ENCODE peak calls at places on chromosomes 16 and 17, in six cellular contexts. D, O, Y, W, Z and Q are unnamed samples.

GRCh38 chr16:56362706-56363105 is 62.6 kb downstream of the AMFR start:
- DNase-seq in Z (no peak), O (no peak), D (no peak), Y (no peak), W (no peak), Q (no peak)

GRCh38 chr16:27867122-27868110 is 196.1 kb downstream of the GSG1L start:
- DNase-seq in Y (peak; percentile 92), D (peak; percentile 92), W (peak; percentile 48), O (no peak), Z (no peak), Q (no peak)

GRCh38 chr17:2368383-2368782 is 31.1 kb downstream of the SGSM2 start:
- DNase-seq in Y (peak; percentile 26), O (no peak), Z (no peak), W (no peak), D (no peak), Q (no peak)

GRCh38 chr17:44400226-44400847 is 10.9 kb upstream of the ITGA2B start:
- DNase-seq in Z (no peak), O (no peak), W (no peak), D (peak; percentile 59), Y (no peak), Q (no peak)

GRCh38 chr17:75546181-75546580 is 20.7 kb downstream of the LLGL2 start:
- DNase-seq in Y (no peak), W (no peak), D (no peak), O (no peak), Z (no peak), Q (no peak)

GRCh38 chr16:88726981-88727380 is 20.7 kb downstream of the CTU2 start:
- DNase-seq in O (no peak), Z (no peak), Y (no peak), D (no peak), W (no peak), Q (no peak)

GRCh38 chr17:49882434-49882833 is 34.6 kb upstream of the TAC4 start:
- DNase-seq in Z (no peak), O (no peak), W (no peak), Y (no peak), D (no peak), Q (no peak)

GRCh38 chr16:87765473-87765775 is 362 bp downstream of the KLHDC4 start:
- DNase-seq in O (no peak), Z (no peak), Y (peak; percentile 62), D (peak; percentile 16), W (no peak), Q (no peak)

GRCh38 chr17:39740357-39741111 is 2.8 kb downstream of the GRB7 start:
- DNase-seq in D (peak; percentile 95), W (no peak), O (no peak), Y (peak; percentile 26), Z (peak; percentile 82), Q (no peak)

GRCh38 chr16:31206776-31207175 is 4.2 kb upstream of the PYCARD start:
- DNase-seq in Z (no peak), W (no peak), Y (no peak), D (no peak), O (no peak), Q (no peak)

GRCh38 chr17:57289613-57290012 is 33.3 kb downstream of the MSI2 start:
- DNase-seq in W (no peak), O (no peak), Y (no peak), D (no peak), Z (no peak), Q (no peak)

DNA sequence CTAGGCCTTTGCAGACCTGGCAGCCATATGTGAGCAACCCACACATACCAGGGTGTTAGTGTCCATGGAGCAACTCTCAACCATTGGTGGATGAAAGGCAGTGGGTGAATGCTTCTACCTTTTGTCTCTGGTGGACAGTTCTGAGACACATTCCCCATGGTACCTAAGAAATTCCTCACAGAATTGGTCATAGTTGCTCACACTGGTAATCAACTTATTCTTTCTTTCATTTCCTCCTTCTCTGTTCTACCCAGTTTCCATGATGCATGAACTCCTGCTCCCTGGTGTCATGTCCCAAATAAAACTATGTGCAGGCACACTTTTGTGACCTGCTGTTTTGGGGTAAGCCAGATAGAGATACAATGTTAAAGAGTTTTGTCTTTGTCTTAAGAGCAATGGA is 33.2 kb upstream of the MPHOSPH6 start:
- DNase-seq in O (no peak), D (no peak), W (no peak), Z (no peak), Y (no peak), Q (no peak)
- H3K27ac ChIP-seq in O (no peak overlapping the region), D (no peak overlapping the region), W (no peak overlapping the region), Z (no peak overlapping the region), Y (no peak overlapping the region), Q (no peak overlapping the region)

GRCh38 chr17:82021728-82022309 is 859 bp downstream of the CENPX start:
- DNase-seq in W (no peak), Z (no peak), O (no peak), Y (no peak), D (no peak), Q (no peak)

GRCh38 chr17:82019208-82019727 is 3.4 kb downstream of the CENPX start:
- DNase-seq in Z (no peak), W (no peak), Y (no peak), O (no peak), D (no peak), Q (no peak)

GRCh38 chr17:82018152-82019041 is 4.3 kb downstream of the CENPX start:
- DNase-seq in O (no peak), Z (no peak), Y (no peak), D (no peak), W (no peak), Q (no peak)

GRCh38 chr17:82020874-82021727 is 1.6 kb downstream of the CENPX start:
- DNase-seq in D (peak; percentile 53), O (peak; percentile 67), Y (peak; percentile 93), Z (peak; percentile 71), W (peak; percentile 74), Q (no peak)

DNA sequence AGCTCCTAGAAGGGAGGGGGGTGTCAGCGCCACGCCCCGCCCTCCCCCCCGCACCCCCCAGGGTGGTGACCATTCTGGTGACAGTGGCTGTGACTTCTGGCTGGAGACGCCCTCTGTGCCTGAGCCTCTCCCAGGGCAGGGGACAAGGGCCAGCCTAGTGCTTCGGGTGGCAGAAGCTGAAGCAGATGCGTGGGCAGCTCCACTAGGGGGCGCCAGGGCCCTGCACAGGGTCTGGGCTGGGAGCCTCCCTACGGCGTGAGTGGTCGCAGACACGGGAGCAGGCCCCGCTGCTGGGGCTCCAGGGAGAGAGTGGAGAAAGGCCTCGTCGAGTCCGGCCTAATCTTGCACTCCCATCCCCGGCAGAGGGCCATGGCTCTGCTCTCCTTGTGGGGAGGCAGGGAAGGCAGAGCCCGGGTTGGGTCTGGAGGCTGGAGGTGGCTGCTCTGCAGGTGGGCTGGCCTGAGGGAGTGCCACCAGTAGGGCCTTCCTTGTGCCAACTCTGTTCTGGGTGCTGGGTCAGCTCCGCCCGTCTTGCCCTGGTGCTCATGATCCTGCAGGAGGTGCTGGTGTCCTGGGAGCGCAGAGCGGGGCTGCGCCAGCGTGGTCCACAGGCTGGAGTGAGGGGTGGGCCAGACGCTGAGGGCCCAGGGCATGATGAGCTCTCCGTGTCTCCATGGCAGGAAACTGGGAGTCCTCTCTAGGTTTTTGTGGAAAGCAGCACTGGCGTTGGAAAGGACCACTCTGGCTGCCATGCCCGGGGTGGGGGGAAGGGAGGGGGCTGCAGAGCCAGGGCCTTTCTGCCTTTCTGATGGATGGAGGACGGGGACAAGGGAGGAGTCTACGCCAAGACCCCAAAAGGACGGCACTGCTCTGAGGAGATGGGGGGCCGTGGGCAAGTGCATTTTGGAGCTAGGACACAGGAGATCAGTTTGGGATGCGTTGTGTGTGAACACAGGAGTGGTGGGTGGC is 2.5 kb downstream of the CENPX start:
- DNase-seq in Y (peak; percentile 88), O (no peak), Z (no peak), W (peak; percentile 68), D (peak; percentile 89), Q (no peak)
- TF ChIP-seq CTCF in Y (peak; percentile 87), O (peak; percentile 71), Z (peak; percentile 9), W (peak; percentile 61), D (peak; percentile 95), Q (peak; percentile 27)

DNA sequence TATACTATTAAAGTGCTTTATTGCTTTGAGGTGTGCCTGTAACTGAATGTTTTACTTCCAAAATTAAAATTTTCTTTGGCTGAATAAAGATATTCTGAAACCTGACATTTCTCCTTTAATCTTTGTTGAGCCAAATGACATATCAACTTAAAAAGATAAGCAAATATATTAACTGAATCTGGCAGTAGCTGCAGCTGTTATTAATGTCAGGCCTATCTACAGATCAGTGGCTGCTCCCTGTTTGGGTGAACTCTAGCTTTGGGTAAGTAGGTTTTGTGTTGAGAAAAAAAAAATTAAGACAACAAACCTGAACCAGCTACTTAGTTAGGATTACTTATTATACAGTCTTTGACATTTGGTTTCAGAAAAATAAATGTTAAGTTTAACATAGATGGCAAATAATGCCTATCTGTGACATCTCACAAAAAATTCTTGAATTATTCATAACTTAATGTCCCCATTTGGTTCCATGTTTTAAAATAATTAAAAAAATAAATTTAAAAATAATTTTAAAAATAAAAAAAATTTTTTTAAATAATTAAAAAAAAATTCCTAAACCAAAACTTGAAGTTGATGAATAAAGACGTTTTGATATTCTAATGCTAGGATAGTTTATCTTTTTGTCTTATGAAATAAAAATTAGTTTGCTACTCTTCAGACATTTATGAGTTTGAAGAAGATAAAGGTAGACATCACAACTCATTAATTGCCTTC is 19.8 kb downstream of the CPD start:
- DNase-seq in Z (no peak), O (no peak), D (no peak), W (no peak), Y (peak; percentile 32), Q (no peak)
- H3K4me1 ChIP-seq in Z (no peaks in the 10 kb centered on the region), O (no peaks in the 10 kb centered on the region), D (no peaks in the 10 kb centered on the region), W (peaks cover 10% of the 10 kb centered on the region), Y (peaks cover 5% of the 10 kb centered on the region), Q (peaks cover 13% of the 10 kb centered on the region)

GRCh38 chr17:78338860-78339259 is 21.0 kb downstream of the SOCS3 start:
- DNase-seq in O (no peak), W (no peak), Y (no peak), Z (no peak), D (no peak), Q (no peak)

GRCh38 chr17:78341559-78342437 is 18.1 kb downstream of the SOCS3 start:
- DNase-seq in Y (peak; percentile 97), D (peak; percentile 88), Z (no peak), W (peak; percentile 84), O (no peak), Q (no peak)

GRCh38 chr17:78340183-78340955 is 19.5 kb downstream of the SOCS3 start:
- DNase-seq in O (no peak), D (no peak), Y (no peak), Z (no peak), W (no peak), Q (no peak)

GRCh38 chr17:78335176-78335575 is 24.7 kb downstream of the SOCS3 start:
- DNase-seq in W (no peak), O (no peak), Y (no peak), Z (no peak), D (no peak), Q (no peak)

GRCh38 chr17:78337244-78338109 is 22.4 kb downstream of the SOCS3 start:
- DNase-seq in D (no peak), Y (no peak), Z (no peak), W (no peak), O (no peak), Q (no peak)
- H3K27ac ChIP-seq in D (no peak overlapping the region), Y (no peak overlapping the region), Z (peak overlapping the region; percentile 35), W (no peak overlapping the region), O (peak overlapping the region; percentile 32), Q (no peak overlapping the region)